ENCODE peak calls at places on chromosomes 3 and 15, in nine cellular contexts. X, Y, G, S, Z, J, I, A and C are unnamed samples.

GRCh38 chr3:134754768-134755559 is 40.1 kb upstream of the EPHB1 start:
- DNase-seq in Y (peak; percentile 61), X (peak; percentile 30), A (no peak), I (peak; percentile 76), S (peak; percentile 10), Z (peak; percentile 60), J (peak; percentile 85), G (no peak), C (peak; percentile 2)

GRCh38 chr15:63483521-63484371 is 20.6 kb upstream of the USP3 start:
- DNase-seq in A (no peak), I (no peak), S (no peak), G (no peak), J (no peak), X (no peak), Z (peak; percentile 86), Y (no peak), C (no peak)

GRCh38 chr15:37425541-37425940 is 325.2 kb upstream of the MEIS2 start:
- DNase-seq in Y (no peak), X (peak; percentile 0), Z (peak; percentile 5), I (no peak), G (no peak), J (no peak), S (no peak), A (no peak), C (no peak)

GRCh38 chr3:112681822-112682325 is 40.9 kb upstream of the CCDC80 start:
- DNase-seq in Y (no peak), Z (peak; percentile 57), X (peak; percentile 88), A (no peak), I (no peak), S (no peak), J (no peak), G (peak; percentile 9), C (peak; percentile 61)

GRCh38 chr15:62124176-62124952 is 40.7 kb downstream of the C2CD4B start:
- DNase-seq in Y (no peak), A (no peak), S (no peak), X (peak; percentile 20), J (no peak), I (no peak), G (no peak), Z (peak; percentile 82), C (no peak)

GRCh38 chr3:42497009-42497731 is 5.3 kb upstream of the VIPR1 start:
- DNase-seq in Y (no peak), G (no peak), Z (peak; percentile 71), S (peak; percentile 51), A (no peak), X (peak; percentile 19), J (peak; percentile 63), I (peak; percentile 93), C (no peak)

GRCh38 chr15:89335289-89336041 is 841 bp upstream of the POLG start:
- DNase-seq in I (peak; percentile 71), A (no peak), X (no peak), Y (peak; percentile 69), S (no peak), J (peak; percentile 53), G (no peak), Z (no peak), C (no peak)

GRCh38 chr15:85890620-85890980 is 95.9 kb upstream of the KLHL25 start:
- DNase-seq in Y (no peak), A (no peak), X (no peak), Z (no peak), I (no peak), S (no peak), J (no peak), G (no peak), C (no peak)

GRCh38 chr15:70055601-70056051 is 42.1 kb downstream of the TLE3 start:
- DNase-seq in Y (no peak), I (no peak), X (no peak), J (no peak), G (no peak), S (no peak), A (no peak), Z (no peak), C (no peak)

GRCh38 chr3:13684854-13685253 is 135.9 kb downstream of the FBLN2 start:
- DNase-seq in Z (no peak), A (no peak), S (no peak), J (no peak), Y (no peak), I (no peak), X (no peak), G (no peak), C (no peak)

GRCh38 chr3:61594978-61595687 is 33.8 kb downstream of the PTPRG start:
- DNase-seq in G (no peak), S (no peak), A (no peak), Z (peak; percentile 55), I (no peak), J (no peak), Y (no peak), X (peak; percentile 35), C (peak; percentile 24)

GRCh38 chr3:13951184-13951583 is 71.3 kb upstream of the WNT7A start:
- DNase-seq in X (no peak), S (no peak), J (no peak), G (no peak), A (no peak), Z (no peak), Y (no peak), I (no peak), C (no peak)

GRCh38 chr3:183369117-183369516 is 59.3 kb downstream of the MCF2L2 start:
- DNase-seq in Y (no peak), G (no peak), X (no peak), I (no peak), S (no peak), A (no peak), J (no peak), Z (no peak), C (no peak)

GRCh38 chr3:126731044-126731443 is 27.0 kb downstream of the CHCHD6 start:
- DNase-seq in J (no peak), A (no peak), G (no peak), Z (no peak), S (no peak), I (no peak), Y (peak; percentile 28), X (no peak), C (no peak)

GRCh38 chr3:197337656-197338055 is 39.2 kb upstream of the DLG1 start:
- DNase-seq in I (no peak), Z (no peak), G (no peak), J (no peak), A (no peak), Y (no peak), X (peak; percentile 23), S (no peak), C (no peak)

GRCh38 chr15:26864664-26865191 is 2.1 kb upstream of the GABRA5 start:
- DNase-seq in S (no peak), Y (peak; percentile 11), G (no peak), Z (peak; percentile 62), X (peak; percentile 36), A (no peak), J (peak; percentile 60), I (peak; percentile 90), C (no peak)

DNA sequence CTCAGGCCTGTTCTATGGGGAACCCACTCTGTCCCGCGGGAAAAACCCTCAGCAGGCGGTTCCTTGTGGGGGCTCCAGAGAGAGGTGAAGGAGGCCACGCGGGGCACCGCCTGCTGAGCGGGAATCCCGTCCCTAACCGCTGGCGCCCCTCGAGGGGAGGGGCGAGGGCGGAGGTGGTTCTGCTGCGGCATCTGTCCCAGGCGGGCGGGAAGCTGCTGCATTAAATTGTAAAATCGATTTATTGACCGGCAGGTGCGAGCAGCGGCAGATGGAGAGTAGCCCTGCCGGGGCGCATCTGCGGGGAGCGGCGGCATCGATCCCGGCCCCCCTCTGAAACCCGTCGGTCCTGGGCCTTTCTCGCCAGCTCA is 3.7 kb upstream of the DLL4 start:
- DNase-seq in A (no peak), Z (no peak), Y (no peak), I (peak; percentile 49), G (no peak), J (no peak), X (no peak), S (no peak), C (no peak)
- TF ChIP-seq CTCF in A (no peak), Z (no peak), Y (no peak), I (no peak), G (no peak), J (no peak), X (no peak), S (no peak), C (no peak)

DNA sequence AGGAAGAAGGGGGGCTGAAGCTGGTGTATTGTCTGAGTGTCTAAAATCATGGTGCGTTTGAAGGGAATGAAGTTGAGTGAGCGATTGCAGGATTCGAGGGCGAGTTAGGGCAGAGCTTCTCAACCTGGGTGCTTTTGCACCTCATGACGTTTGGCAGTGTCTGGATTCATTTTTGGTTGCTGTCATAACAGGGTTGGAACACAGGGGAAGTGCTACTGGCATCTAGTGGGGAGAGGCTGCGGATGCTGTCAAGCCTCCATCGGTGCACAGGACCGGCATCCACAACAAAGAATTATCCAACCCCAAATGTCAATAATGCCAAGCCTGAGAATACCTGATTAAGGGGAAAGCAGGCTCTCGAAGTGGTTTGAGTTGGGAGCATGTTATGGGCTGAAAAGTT is 120.0 kb downstream of the SLCO3A1 start:
- DNase-seq in J (no peak), A (no peak), I (no peak), Y (no peak), Z (no peak), G (no peak), S (no peak), X (no peak), C (no peak)
- TF ChIP-seq CTCF in J (no peak), A (no peak), I (peak; percentile 26), Y (no peak), Z (peak; percentile 17), G (no peak), S (no peak), X (peak; percentile 3), C (no peak)

GRCh38 chr3:100574536-100574935 is 34.9 kb upstream of the ADGRG7 start:
- DNase-seq in Z (no peak), X (no peak), S (no peak), A (no peak), I (no peak), J (no peak), Y (no peak), G (no peak), C (no peak)

GRCh38 chr3:100580147-100580546 is 29.3 kb upstream of the ADGRG7 start:
- DNase-seq in X (no peak), A (no peak), S (no peak), Z (no peak), J (no peak), Y (no peak), I (no peak), G (no peak), C (no peak)

GRCh38 chr3:100575704-100576103 is 33.7 kb upstream of the ADGRG7 start:
- DNase-seq in A (no peak), J (no peak), I (no peak), X (no peak), Z (no peak), Y (no peak), S (no peak), G (no peak), C (no peak)

GRCh38 chr3:100578646-100579045 is 30.8 kb upstream of the ADGRG7 start:
- DNase-seq in J (no peak), S (no peak), X (no peak), I (no peak), Y (no peak), Z (no peak), A (no peak), G (no peak), C (no peak)

GRCh38 chr3:100577382-100578008 is 31.9 kb upstream of the ADGRG7 start:
- DNase-seq in S (no peak), Y (no peak), Z (no peak), J (no peak), X (no peak), I (peak; percentile 40), A (no peak), G (no peak), C (no peak)
- TF ChIP-seq CTCF in S (no peak), Y (no peak), Z (no peak), J (no peak), X (no peak), I (peak; percentile 27), A (no peak), G (no peak), C (no peak)

GRCh38 chr15:66706225-66706732 is 4.2 kb downstream of the SMAD6 start:
- DNase-seq in A (no peak), I (no peak), X (peak; percentile 35), Z (no peak), J (peak; percentile 42), Y (no peak), S (no peak), G (no peak), C (no peak)
- TF ChIP-seq CTCF in A (no peak), I (peak; percentile 61), X (peak; percentile 53), Z (peak; percentile 35), J (peak; percentile 36), Y (no peak), S (no peak), G (peak; percentile 86), C (peak; percentile 48)